ENCODE peak calls at places on chromosome 13, in five cellular contexts. L is ascending aorta; U is activated naive CD4-positive, alpha-beta T cell treated with anti-CD3 and anti-CD28 coated beads for 36 hours; J is tibial artery; Y is RWPE1. R is an unnamed sample.

GRCh38 chr13:43573361-43573740 is 213.4 kb downstream of the ENOX1 start:
- DNase-seq in L (no peak), U (no peak), Y (peak), J (no peak), R (no peak)

GRCh38 chr13:104286566-104287290 is 1220.5 kb upstream of the SLC10A2 start:
- DNase-seq in U (no peak), L (no peak), J (no peak), Y (peak), R (peak)

GRCh38 chr13:48302920-48303330 is 626 bp upstream of the RB1 start:
- DNase-seq in L (no peak), J (no peak), U (no peak), Y (no peak), R (no peak)

GRCh38 chr13:91296011-91296410 is 51.5 kb upstream of the MIR17HG start:
- DNase-seq in L (no peak), Y (no peak), U (no peak), J (no peak), R (no peak)

GRCh38 chr13:64078480-64078936 is 2662.9 kb upstream of the PCDH20 start:
- DNase-seq in J (peak), Y (no peak), U (no peak), L (no peak), R (no peak)

GRCh38 chr13:30107536-30108136 is 199.7 kb downstream of the KATNAL1 start:
- DNase-seq in J (no peak), U (no peak), L (no peak), Y (no peak), R (no peak)

GRCh38 chr13:44309771-44310767 is 63.6 kb upstream of the SERP2 start:
- DNase-seq in U (no peak), J (no peak), L (peak), Y (no peak), R (no peak)

GRCh38 chr13:101211261-101211660 is 205.0 kb downstream of the NALCN start:
- DNase-seq in U (no peak), L (no peak), J (no peak), Y (peak), R (no peak)

GRCh38 chr13:79722885-79723445 is 242.0 kb downstream of the NDFIP2 start:
- DNase-seq in U (no peak), Y (no peak), L (no peak), J (no peak), R (no peak)

GRCh38 chr13:23686948-23687347 is 116.7 kb downstream of the TNFRSF19 start:
- DNase-seq in Y (no peak), J (no peak), U (no peak), L (no peak), R (no peak)

R was measured in NCI-H1417 treated with DMSO at 0.1 percent for 48 hours.